ENCODE peak calls at places on chromosomes 5 and 9, in nine cellular contexts. One of them, this sample, is unnamed.
A peak's percentile ranks its signal among the peaks of the same experiment; 100 is the strongest.

GRCh38 chr9:69297300-69297980 is 27.6 kb upstream of the ENTREP1 start:
- DNase-seq in H54: no peak
- DNase-seq in left ventricle myocardium inferior: no peak
- DNase-seq in HAP-1: no peak
- DNase-seq in tibial artery: no peak
- DNase-seq in heart left ventricle: no peak
- DNase-seq in GM03348: no peak
- DNase-seq in midbrain: no peak
- DNase-seq in HT1080: no peak
- DNase-seq in this sample: no peak

GRCh38 chr5:112918136-112918535 is 3.9 kb downstream of the REEP5 start:
- DNase-seq in H54: no peak
- DNase-seq in left ventricle myocardium inferior: no peak
- DNase-seq in HAP-1: no peak
- DNase-seq in tibial artery: no peak
- DNase-seq in heart left ventricle: no peak
- DNase-seq in GM03348: no peak
- DNase-seq in midbrain: no peak
- DNase-seq in HT1080: no peak
- DNase-seq in this sample: no peak

GRCh38 chr5:119358901-119359603 is 3.2 kb downstream of the TNFAIP8 start:
- DNase-seq in H54: no peak
- DNase-seq in left ventricle myocardium inferior: no peak
- DNase-seq in HAP-1: no peak
- DNase-seq in tibial artery: no peak
- DNase-seq in heart left ventricle: no peak
- DNase-seq in GM03348: no peak
- DNase-seq in midbrain: no peak
- DNase-seq in HT1080: no peak
- DNase-seq in this sample: no peak

GRCh38 chr5:35129276-35129675 is 81.5 kb upstream of the AGXT2 start:
- DNase-seq in H54: peak; percentile 56
- DNase-seq in left ventricle myocardium inferior: no peak
- DNase-seq in HAP-1: no peak
- DNase-seq in tibial artery: no peak
- DNase-seq in heart left ventricle: no peak
- DNase-seq in GM03348: peak; percentile 80
- DNase-seq in midbrain: no peak
- DNase-seq in HT1080: peak; percentile 91
- DNase-seq in this sample: no peak

GRCh38 chr5:124963236-124963929 is 216.9 kb upstream of the ZNF608 start:
- DNase-seq in H54: no peak
- DNase-seq in left ventricle myocardium inferior: no peak
- DNase-seq in HAP-1: peak; percentile 64
- DNase-seq in tibial artery: no peak
- DNase-seq in heart left ventricle: no peak
- DNase-seq in GM03348: peak; percentile 13
- DNase-seq in midbrain: no peak
- DNase-seq in HT1080: peak; percentile 38
- DNase-seq in this sample: peak; percentile 81

GRCh38 chr9:131981116-131981847 is 98.4 kb downstream of the MED27 start:
- DNase-seq in H54: no peak
- DNase-seq in left ventricle myocardium inferior: no peak
- DNase-seq in HAP-1: no peak
- DNase-seq in tibial artery: no peak
- DNase-seq in heart left ventricle: no peak
- DNase-seq in GM03348: no peak
- DNase-seq in midbrain: no peak
- DNase-seq in HT1080: no peak
- DNase-seq in this sample: no peak

GRCh38 chr9:121599186-121599871 is 52.1 kb upstream of the DAB2IP start:
- DNase-seq in H54: no peak
- DNase-seq in left ventricle myocardium inferior: peak; percentile 74
- DNase-seq in HAP-1: peak; percentile 55
- DNase-seq in tibial artery: peak; percentile 92
- DNase-seq in heart left ventricle: peak; percentile 84
- DNase-seq in GM03348: peak; percentile 88
- DNase-seq in midbrain: peak; percentile 44
- DNase-seq in HT1080: no peak
- DNase-seq in this sample: peak; percentile 90

GRCh38 chr5:132674671-132675506 is 1.1 kb downstream of the IL4 start:
- DNase-seq in H54: peak; percentile 78
- DNase-seq in left ventricle myocardium inferior: no peak
- DNase-seq in HAP-1: no peak
- DNase-seq in tibial artery: peak; percentile 68
- DNase-seq in heart left ventricle: no peak
- DNase-seq in GM03348: peak; percentile 92
- DNase-seq in midbrain: no peak
- DNase-seq in HT1080: peak; percentile 83
- DNase-seq in this sample: no peak

GRCh38 chr5:142245776-142246175 is 79.0 kb downstream of the SPRY4 start:
- DNase-seq in H54: no peak
- DNase-seq in left ventricle myocardium inferior: no peak
- DNase-seq in HAP-1: no peak
- DNase-seq in tibial artery: no peak
- DNase-seq in heart left ventricle: no peak
- DNase-seq in GM03348: peak; percentile 25
- DNase-seq in midbrain: no peak
- DNase-seq in HT1080: peak; percentile 76
- DNase-seq in this sample: peak; percentile 64

GRCh38 chr9:33165263-33166151 is 1.6 kb downstream of the B4GALT1 start:
- DNase-seq in H54: no peak
- DNase-seq in left ventricle myocardium inferior: no peak
- DNase-seq in HAP-1: peak; percentile 42
- DNase-seq in tibial artery: peak; percentile 78
- DNase-seq in heart left ventricle: no peak
- DNase-seq in GM03348: peak; percentile 51
- DNase-seq in midbrain: no peak
- DNase-seq in HT1080: peak; percentile 42
- DNase-seq in this sample: peak; percentile 87

GRCh38 chr5:58405175-58405574 is 54.7 kb downstream of the PLK2 start:
- DNase-seq in H54: no peak
- DNase-seq in left ventricle myocardium inferior: no peak
- DNase-seq in HAP-1: no peak
- DNase-seq in tibial artery: no peak
- DNase-seq in heart left ventricle: no peak
- DNase-seq in GM03348: no peak
- DNase-seq in midbrain: no peak
- DNase-seq in HT1080: no peak
- DNase-seq in this sample: no peak

GRCh38 chr5:141605523-141606277 is 13.1 kb downstream of the DIAPH1 start:
- DNase-seq in H54: no peak
- DNase-seq in left ventricle myocardium inferior: peak; percentile 26
- DNase-seq in HAP-1: no peak
- DNase-seq in tibial artery: no peak
- DNase-seq in heart left ventricle: no peak
- DNase-seq in GM03348: peak; percentile 31
- DNase-seq in midbrain: peak; percentile 9
- DNase-seq in HT1080: peak; percentile 93
- DNase-seq in this sample: no peak

GRCh38 chr9:116286287-116286686 is 132.7 kb downstream of the PAPPA start:
- DNase-seq in H54: no peak
- DNase-seq in left ventricle myocardium inferior: no peak
- DNase-seq in HAP-1: peak; percentile 95
- DNase-seq in tibial artery: no peak
- DNase-seq in heart left ventricle: no peak
- DNase-seq in GM03348: no peak
- DNase-seq in midbrain: no peak
- DNase-seq in HT1080: no peak
- DNase-seq in this sample: peak; percentile 88

This sample was measured in ELF-1.